ENCODE peak calls at places on chromosome 17, in four cellular contexts. One of them, this sample, is unnamed.

GRCh38 chr17:732788-733720 is 658 bp downstream of the TLCD3A start:
- DNase-seq in EH: peak
- DNase-seq in stimulated activated CD4-positive, alpha-beta T cell treated with anti-CD3 and anti-CD28 coated beads, Interleukin-1b, Interleukin-23, amount 100 ng/mL, for 1 hour: no peak
- DNase-seq in activated naive CD4-positive, alpha-beta T cell treated with anti-CD3 and anti-CD28 coated beads, Interleukin-2, amount 10 ng/mL, durations not matched to agents 7 days and 5 days: peak
- DNase-seq in this sample: no peak

GRCh38 chr17:66272699-66273390 is 29.6 kb upstream of the PRKCA start:
- DNase-seq in EH: peak
- DNase-seq in activated naive CD4-positive, alpha-beta T cell treated with anti-CD3 and anti-CD28 coated beads, Interleukin-2, amount 10 ng/mL, durations not matched to agents 7 days and 5 days: no peak
- DNase-seq in stimulated activated CD4-positive, alpha-beta T cell treated with anti-CD3 and anti-CD28 coated beads, Interleukin-1b, Interleukin-23, amount 100 ng/mL, for 1 hour: no peak
- DNase-seq in this sample: no peak

GRCh38 chr17:61431594-61432311 is 20.5 kb upstream of the TBX4 start:
- DNase-seq in activated naive CD4-positive, alpha-beta T cell treated with anti-CD3 and anti-CD28 coated beads, Interleukin-2, amount 10 ng/mL, durations not matched to agents 7 days and 5 days: no peak
- DNase-seq in stimulated activated CD4-positive, alpha-beta T cell treated with anti-CD3 and anti-CD28 coated beads, Interleukin-1b, Interleukin-23, amount 100 ng/mL, for 1 hour: no peak
- DNase-seq in EH: peak
- DNase-seq in this sample: no peak

GRCh38 chr17:49574283-49574892 is 1.3 kb upstream of the NXPH3 start:
- DNase-seq in activated naive CD4-positive, alpha-beta T cell treated with anti-CD3 and anti-CD28 coated beads, Interleukin-2, amount 10 ng/mL, durations not matched to agents 7 days and 5 days: no peak
- DNase-seq in EH: no peak
- DNase-seq in stimulated activated CD4-positive, alpha-beta T cell treated with anti-CD3 and anti-CD28 coated beads, Interleukin-1b, Interleukin-23, amount 100 ng/mL, for 1 hour: no peak
- DNase-seq in this sample: no peak

GRCh38 chr17:39197380-39198185 is at the start of gene CACNB1:
- DNase-seq in EH: peak
- DNase-seq in stimulated activated CD4-positive, alpha-beta T cell treated with anti-CD3 and anti-CD28 coated beads, Interleukin-1b, Interleukin-23, amount 100 ng/mL, for 1 hour: peak
- DNase-seq in activated naive CD4-positive, alpha-beta T cell treated with anti-CD3 and anti-CD28 coated beads, Interleukin-2, amount 10 ng/mL, durations not matched to agents 7 days and 5 days: peak
- DNase-seq in this sample: peak

GRCh38 chr17:48609754-48610281 is 999 bp downstream of the HOXB7 start:
- DNase-seq in EH: no peak
- DNase-seq in stimulated activated CD4-positive, alpha-beta T cell treated with anti-CD3 and anti-CD28 coated beads, Interleukin-1b, Interleukin-23, amount 100 ng/mL, for 1 hour: no peak
- DNase-seq in activated naive CD4-positive, alpha-beta T cell treated with anti-CD3 and anti-CD28 coated beads, Interleukin-2, amount 10 ng/mL, durations not matched to agents 7 days and 5 days: no peak
- DNase-seq in this sample: no peak

GRCh38 chr17:77942111-77942988 is 16.2 kb upstream of the TNRC6C start:
- DNase-seq in EH: no peak
- DNase-seq in stimulated activated CD4-positive, alpha-beta T cell treated with anti-CD3 and anti-CD28 coated beads, Interleukin-1b, Interleukin-23, amount 100 ng/mL, for 1 hour: no peak
- DNase-seq in activated naive CD4-positive, alpha-beta T cell treated with anti-CD3 and anti-CD28 coated beads, Interleukin-2, amount 10 ng/mL, durations not matched to agents 7 days and 5 days: no peak
- DNase-seq in this sample: no peak

GRCh38 chr17:17766351-17767095 is 70.3 kb downstream of the SREBF1 start:
- DNase-seq in EH: no peak
- DNase-seq in activated naive CD4-positive, alpha-beta T cell treated with anti-CD3 and anti-CD28 coated beads, Interleukin-2, amount 10 ng/mL, durations not matched to agents 7 days and 5 days: peak
- DNase-seq in stimulated activated CD4-positive, alpha-beta T cell treated with anti-CD3 and anti-CD28 coated beads, Interleukin-1b, Interleukin-23, amount 100 ng/mL, for 1 hour: no peak
- DNase-seq in this sample: no peak

GRCh38 chr17:45775576-45776011 is 8.5 kb upstream of the CRHR1 start:
- DNase-seq in activated naive CD4-positive, alpha-beta T cell treated with anti-CD3 and anti-CD28 coated beads, Interleukin-2, amount 10 ng/mL, durations not matched to agents 7 days and 5 days: no peak
- DNase-seq in EH: no peak
- DNase-seq in stimulated activated CD4-positive, alpha-beta T cell treated with anti-CD3 and anti-CD28 coated beads, Interleukin-1b, Interleukin-23, amount 100 ng/mL, for 1 hour: no peak
- DNase-seq in this sample: no peak

GRCh38 chr17:35022536-35023063 is 40.9 kb downstream of the RFFL start:
- DNase-seq in activated naive CD4-positive, alpha-beta T cell treated with anti-CD3 and anti-CD28 coated beads, Interleukin-2, amount 10 ng/mL, durations not matched to agents 7 days and 5 days: peak
- DNase-seq in EH: peak
- DNase-seq in stimulated activated CD4-positive, alpha-beta T cell treated with anti-CD3 and anti-CD28 coated beads, Interleukin-1b, Interleukin-23, amount 100 ng/mL, for 1 hour: peak
- DNase-seq in this sample: no peak

This sample was measured in NCI-H1048.